ENCODE peak calls at places on chromosomes 2 and 18, in five cellular contexts. One of them, this sample, is unnamed. For H3K27me3 and H3K36me3, the result is how much of the 10 kb centered on the place peaks cover.

GRCh38 chr2:22626621-22627020 is 758.4 kb upstream of the KLHL29 start:
- DNase-seq in breast epithelium: no peak
- DNase-seq in BJ: no peak
- DNase-seq in neural progenitor cell: peak
- DNase-seq in upper lobe of right lung: no peak
- DNase-seq in this sample: no peak

GRCh38 chr2:200382883-200383282 is 76.4 kb downstream of the SPATS2L start:
- DNase-seq in breast epithelium: no peak
- DNase-seq in BJ: no peak
- DNase-seq in neural progenitor cell: peak
- DNase-seq in upper lobe of right lung: no peak
- DNase-seq in this sample: no peak

GRCh38 chr18:48061781-48062570 is 131.5 kb upstream of the SMAD2 start:
- DNase-seq in breast epithelium: no peak
- DNase-seq in BJ: no peak
- DNase-seq in neural progenitor cell: no peak
- DNase-seq in upper lobe of right lung: peak
- DNase-seq in this sample: no peak

GRCh38 chr18:10279476-10279875 is 175.0 kb upstream of the APCDD1 start:
- DNase-seq in breast epithelium: no peak
- DNase-seq in BJ: no peak
- DNase-seq in neural progenitor cell: no peak
- DNase-seq in upper lobe of right lung: no peak
- DNase-seq in this sample: no peak

GRCh38 chr18:40760251-40760650 is 1194.8 kb upstream of the PIK3C3 start:
- DNase-seq in breast epithelium: no peak
- DNase-seq in BJ: no peak
- DNase-seq in neural progenitor cell: no peak
- DNase-seq in upper lobe of right lung: no peak
- DNase-seq in this sample: no peak

GRCh38 chr18:71398530-71398929 is 1109.7 kb downstream of the SOCS6 start:
- DNase-seq in breast epithelium: no peak
- DNase-seq in BJ: no peak
- DNase-seq in neural progenitor cell: peak
- DNase-seq in upper lobe of right lung: no peak
- DNase-seq in this sample: peak

GRCh38 chr2:112996635-112997034 is 8.6 kb upstream of the IL36A start:
- DNase-seq in breast epithelium: no peak
- DNase-seq in BJ: no peak
- DNase-seq in neural progenitor cell: no peak
- DNase-seq in upper lobe of right lung: no peak
- DNase-seq in this sample: no peak

GRCh38 chr2:210997373-210997772 is 441.0 kb downstream of the CPS1 start:
- DNase-seq in breast epithelium: no peak
- DNase-seq in BJ: no peak
- DNase-seq in neural progenitor cell: no peak
- DNase-seq in upper lobe of right lung: no peak
- DNase-seq in this sample: no peak

GRCh38 chr2:27291865-27292264 is 9.6 kb downstream of the TRIM54 start:
- DNase-seq in breast epithelium: no peak
- DNase-seq in BJ: no peak
- DNase-seq in neural progenitor cell: peak
- DNase-seq in upper lobe of right lung: no peak
- DNase-seq in this sample: no peak

GRCh38 chr2:178990533-178991241 is 59.2 kb downstream of the CCDC141 start:
- DNase-seq in breast epithelium: no peak
- DNase-seq in BJ: no peak
- DNase-seq in neural progenitor cell: no peak
- DNase-seq in upper lobe of right lung: no peak
- DNase-seq in this sample: no peak

GRCh38 chr2:181239400-181239799 is 217.8 kb upstream of the ITGA4 start:
- DNase-seq in breast epithelium: no peak
- DNase-seq in BJ: no peak
- DNase-seq in neural progenitor cell: peak
- DNase-seq in upper lobe of right lung: no peak
- DNase-seq in this sample: no peak

GRCh38 chr2:238099709-238100048 is 461 bp upstream of the ESPNL start:
- DNase-seq in breast epithelium: peak
- DNase-seq in BJ: no peak
- DNase-seq in neural progenitor cell: no peak
- DNase-seq in upper lobe of right lung: peak
- DNase-seq in this sample: no peak

GRCh38 chr2:208466133-208466919 is 59.7 kb downstream of the PTH2R start:
- DNase-seq in breast epithelium: no peak
- DNase-seq in BJ: no peak
- DNase-seq in neural progenitor cell: peak
- DNase-seq in upper lobe of right lung: no peak
- DNase-seq in this sample: peak

DNA sequence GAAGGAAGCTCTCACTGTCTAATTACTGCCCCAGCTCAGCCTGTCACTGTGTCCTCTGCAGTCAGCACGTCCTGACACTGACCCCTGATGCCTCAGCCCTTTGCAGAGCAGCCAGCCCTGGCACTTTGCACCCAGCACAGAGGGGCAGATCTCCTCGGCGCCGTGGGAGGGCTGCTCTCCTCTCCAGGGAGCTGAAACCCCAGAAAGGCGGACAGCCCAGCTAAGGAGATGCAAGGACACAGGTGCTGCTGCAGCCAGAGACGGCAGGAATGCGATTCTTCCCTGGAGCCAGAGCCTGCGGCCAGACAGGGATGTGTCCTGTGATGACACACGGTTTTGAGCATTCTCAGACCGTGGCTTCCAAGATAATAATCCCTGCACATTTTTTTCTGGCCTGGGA is 34.5 kb upstream of the SIX3 start:
- DNase-seq in breast epithelium: no peak
- DNase-seq in BJ: no peak
- DNase-seq in neural progenitor cell: no peak
- DNase-seq in upper lobe of right lung: no peak
- DNase-seq in this sample: no peak
- H3K27me3 ChIP-seq in breast epithelium: under half
- H3K27me3 ChIP-seq in BJ: under half
- H3K27me3 ChIP-seq in neural progenitor cell: under half
- H3K27me3 ChIP-seq in upper lobe of right lung: under half
- H3K27me3 ChIP-seq in this sample: under half

GRCh38 chr2:160257742-160258577 is 57.9 kb upstream of the ITGB6 start:
- DNase-seq in breast epithelium: no peak
- DNase-seq in BJ: no peak
- DNase-seq in neural progenitor cell: no peak
- DNase-seq in upper lobe of right lung: no peak
- DNase-seq in this sample: no peak
- TF ChIP-seq CTCF in breast epithelium: no peak
- TF ChIP-seq CTCF in BJ: no peak
- TF ChIP-seq CTCF in neural progenitor cell: no peak
- TF ChIP-seq CTCF in upper lobe of right lung: no peak
- TF ChIP-seq CTCF in this sample: no peak

GRCh38 chr2:36466135-36466534 is 110.6 kb downstream of the CRIM1 start:
- DNase-seq in breast epithelium: no peak
- DNase-seq in BJ: no peak
- DNase-seq in neural progenitor cell: no peak
- DNase-seq in upper lobe of right lung: no peak
- DNase-seq in this sample: no peak
- H3K36me3 ChIP-seq in breast epithelium: under half
- H3K36me3 ChIP-seq in BJ: under half
- H3K36me3 ChIP-seq in neural progenitor cell: under half
- H3K36me3 ChIP-seq in upper lobe of right lung: under half
- H3K36me3 ChIP-seq in this sample: under half

GRCh38 chr2:74817333-74817732 is 16.6 kb upstream of the HK2 start:
- DNase-seq in breast epithelium: no peak
- DNase-seq in BJ: no peak
- DNase-seq in neural progenitor cell: no peak
- DNase-seq in upper lobe of right lung: no peak
- DNase-seq in this sample: no peak

GRCh38 chr2:74814102-74814501 is 19.8 kb upstream of the HK2 start:
- DNase-seq in breast epithelium: no peak
- DNase-seq in BJ: no peak
- DNase-seq in neural progenitor cell: no peak
- DNase-seq in upper lobe of right lung: no peak
- DNase-seq in this sample: no peak

GRCh38 chr2:74815955-74816354 is 18.0 kb upstream of the HK2 start:
- DNase-seq in breast epithelium: no peak
- DNase-seq in BJ: no peak
- DNase-seq in neural progenitor cell: no peak
- DNase-seq in upper lobe of right lung: no peak
- DNase-seq in this sample: no peak

GRCh38 chr2:74819702-74820101 is 14.2 kb upstream of the HK2 start:
- DNase-seq in breast epithelium: no peak
- DNase-seq in BJ: no peak
- DNase-seq in neural progenitor cell: no peak
- DNase-seq in upper lobe of right lung: no peak
- DNase-seq in this sample: no peak

DNA sequence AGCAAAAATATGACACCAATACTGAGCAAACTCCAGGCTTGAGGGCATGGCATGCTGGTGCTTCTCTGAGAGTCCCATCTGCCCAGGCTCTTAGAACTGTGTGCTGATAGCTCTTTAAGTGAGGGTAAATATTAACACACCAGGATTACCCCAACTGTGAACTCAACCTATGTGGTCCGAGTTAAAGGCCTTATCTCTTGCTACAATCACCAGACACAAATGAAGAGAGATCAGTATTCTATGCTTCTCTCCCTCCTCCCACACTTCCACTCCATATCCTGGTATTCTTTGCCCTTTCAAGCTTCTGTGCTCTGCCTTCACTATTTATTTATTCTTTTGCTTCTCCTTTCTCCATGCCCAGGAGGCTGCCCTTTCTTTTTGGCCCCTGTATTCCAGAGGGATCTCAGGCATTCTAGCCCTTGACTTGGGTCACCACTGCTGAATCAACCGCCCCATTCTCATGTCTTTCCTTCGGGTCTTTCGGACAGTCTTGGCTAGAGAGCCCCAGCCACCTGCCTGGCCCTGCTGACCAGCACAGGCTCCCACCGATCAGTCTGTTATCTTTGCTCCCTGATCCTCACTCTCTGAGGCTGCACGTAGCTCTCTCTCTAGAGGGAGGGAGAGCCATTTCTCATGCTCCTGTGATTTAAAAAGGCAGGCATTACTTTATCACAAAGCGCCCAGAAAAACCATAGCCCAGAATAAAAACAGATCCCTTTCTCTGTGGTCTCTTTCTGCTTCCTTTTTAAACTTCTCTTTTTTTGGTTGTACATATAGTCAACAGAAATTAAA is 17.2 kb upstream of the HK2 start:
- DNase-seq in breast epithelium: no peak
- DNase-seq in BJ: no peak
- DNase-seq in neural progenitor cell: peak
- DNase-seq in upper lobe of right lung: no peak
- DNase-seq in this sample: no peak
- H3K27me3 ChIP-seq in breast epithelium: under half
- H3K27me3 ChIP-seq in BJ: under half
- H3K27me3 ChIP-seq in neural progenitor cell: under half
- H3K27me3 ChIP-seq in upper lobe of right lung: under half
- H3K27me3 ChIP-seq in this sample: under half

DNA sequence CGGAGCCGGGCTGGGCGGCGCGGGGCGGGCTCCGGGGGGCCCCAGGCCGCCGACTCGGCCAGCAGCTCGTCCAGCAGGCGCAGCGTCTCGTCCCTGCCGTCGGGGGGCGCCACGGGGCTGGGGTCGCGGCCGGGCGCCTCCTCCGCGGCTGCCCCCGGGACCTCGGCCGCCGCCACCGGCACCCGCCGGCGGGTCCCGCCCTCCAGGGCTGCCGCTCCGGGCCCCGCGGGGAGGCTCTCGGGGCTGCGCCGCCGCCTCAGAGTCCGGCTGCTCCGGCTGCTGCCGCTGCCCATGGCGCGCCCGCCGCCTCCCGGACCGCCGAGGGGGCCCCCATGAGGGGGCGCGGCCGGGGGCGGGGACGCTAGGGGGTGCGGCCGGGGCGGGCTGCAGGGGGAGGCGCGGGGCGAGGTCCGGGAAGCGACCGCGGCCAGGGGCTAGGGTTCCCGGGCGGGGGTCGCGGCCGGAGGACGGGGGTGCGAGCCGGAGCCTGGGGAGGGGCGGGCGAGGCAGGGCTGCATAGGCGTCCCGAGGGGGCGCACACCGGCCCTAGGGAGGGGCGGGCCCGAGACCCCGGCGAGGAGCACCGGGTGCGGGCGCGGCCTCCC is at the start of gene CYS1:
- DNase-seq in breast epithelium: no peak
- DNase-seq in BJ: no peak
- DNase-seq in neural progenitor cell: peak
- DNase-seq in upper lobe of right lung: no peak
- DNase-seq in this sample: no peak
- TF ChIP-seq CTCF in breast epithelium: no peak
- TF ChIP-seq CTCF in BJ: peak
- TF ChIP-seq CTCF in neural progenitor cell: no peak
- TF ChIP-seq CTCF in upper lobe of right lung: no peak
- TF ChIP-seq CTCF in this sample: no peak

GRCh38 chr18:58367425-58368140 is 261.3 kb downstream of the ALPK2 start:
- DNase-seq in breast epithelium: no peak
- DNase-seq in BJ: peak
- DNase-seq in neural progenitor cell: no peak
- DNase-seq in upper lobe of right lung: no peak
- DNase-seq in this sample: no peak
- H3K36me3 ChIP-seq in breast epithelium: under half
- H3K36me3 ChIP-seq in BJ: under half
- H3K36me3 ChIP-seq in neural progenitor cell: under half
- H3K36me3 ChIP-seq in upper lobe of right lung: under half
- H3K36me3 ChIP-seq in this sample: under half

DNA sequence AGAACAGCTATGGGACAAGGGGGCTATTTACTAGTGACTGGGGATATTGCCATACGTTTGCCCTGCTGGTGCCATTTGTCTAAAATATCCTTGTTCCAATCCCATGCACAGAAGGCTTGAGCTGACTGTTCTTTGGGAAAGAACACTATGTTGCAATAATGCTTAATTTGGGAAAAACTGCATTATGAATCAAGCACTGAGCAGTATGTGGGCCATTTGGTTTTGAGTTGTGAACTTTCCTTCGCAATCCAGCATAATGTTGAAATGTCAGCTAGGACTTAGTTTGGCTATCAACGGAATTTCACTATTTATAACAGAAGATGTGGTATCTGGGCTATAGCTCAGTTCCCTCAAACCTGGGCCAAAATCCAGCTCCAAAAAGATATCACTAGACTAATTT is 687.0 kb upstream of the SALL3 start:
- DNase-seq in breast epithelium: no peak
- DNase-seq in BJ: no peak
- DNase-seq in neural progenitor cell: no peak
- DNase-seq in upper lobe of right lung: no peak
- DNase-seq in this sample: no peak
- H3K27me3 ChIP-seq in breast epithelium: under half
- H3K27me3 ChIP-seq in BJ: under half
- H3K27me3 ChIP-seq in neural progenitor cell: under half
- H3K27me3 ChIP-seq in upper lobe of right lung: under half
- H3K27me3 ChIP-seq in this sample: under half